ENCODE peak calls at places on chromosomes 13 and 19, in ten cellular contexts. I, H, X, R, W, F, Y, G, C and D are unnamed samples.

GRCh38 chr13:26011996-26012688 is 39.7 kb downstream of the SHISA2 start:
- DNase-seq in I (no peak), F (peak), W (no peak), C (peak), Y (peak), X (no peak), G (no peak), R (peak), H (peak), D (peak)

GRCh38 chr13:34152996-34153395 is 335.0 kb downstream of the RFC3 start:
- DNase-seq in F (no peak), C (no peak), X (no peak), Y (no peak), H (no peak), G (no peak), R (no peak), I (no peak), W (no peak), D (no peak)

GRCh38 chr19:5126498-5127223 is 157.7 kb downstream of the KDM4B start:
- DNase-seq in R (no peak), F (no peak), X (no peak), G (no peak), Y (no peak), C (no peak), I (no peak), W (no peak), H (peak), D (no peak)

GRCh38 chr13:28609936-28610335 is 49.0 kb upstream of the POMP start:
- DNase-seq in W (peak), G (no peak), Y (no peak), R (no peak), X (no peak), F (no peak), C (no peak), I (no peak), H (no peak), D (no peak)

GRCh38 chr13:44429311-44429710 is 55.7 kb downstream of the SERP2 start:
- DNase-seq in I (no peak), R (no peak), W (no peak), G (no peak), Y (no peak), H (no peak), F (no peak), X (no peak), C (no peak), D (no peak)

GRCh38 chr13:72221276-72221962 is 354.4 kb upstream of the DACH1 start:
- DNase-seq in F (no peak), R (peak), G (peak), H (no peak), Y (peak), I (peak), W (no peak), X (no peak), C (no peak), D (no peak)

GRCh38 chr13:106530907-106531520 is 4.4 kb downstream of the EFNB2 start:
- DNase-seq in I (no peak), R (no peak), Y (no peak), X (no peak), F (no peak), H (no peak), G (no peak), C (no peak), W (no peak), D (no peak)

GRCh38 chr13:76012091-76012721 is 376.1 kb downstream of the LMO7 start:
- DNase-seq in W (no peak), Y (no peak), F (no peak), H (no peak), X (no peak), R (no peak), G (no peak), C (no peak), I (no peak), D (no peak)

GRCh38 chr13:90386090-90386489 is 961.4 kb upstream of the MIR17HG start:
- DNase-seq in G (no peak), H (no peak), X (no peak), I (no peak), W (no peak), C (no peak), R (no peak), F (no peak), Y (no peak), D (no peak)

GRCh38 chr19:29162694-29163093 is 50.3 kb downstream of the UQCRFS1 start:
- DNase-seq in F (no peak), Y (no peak), X (no peak), W (no peak), G (no peak), H (no peak), I (no peak), C (no peak), R (no peak), D (no peak)

GRCh38 chr19:45781282-45782161 is 768 bp downstream of the DMPK start:
- DNase-seq in F (no peak), Y (no peak), C (no peak), X (no peak), R (peak), I (peak), W (peak), H (no peak), G (no peak), D (no peak)

GRCh38 chr13:104253063-104253680 is 1187.0 kb upstream of the SLC10A2 start:
- DNase-seq in X (no peak), F (no peak), R (no peak), I (no peak), H (no peak), Y (no peak), W (no peak), G (no peak), C (no peak), D (no peak)

GRCh38 chr13:73141292-73141771 is 82.5 kb downstream of the KLF5 start:
- DNase-seq in H (no peak), I (no peak), F (no peak), W (no peak), G (no peak), Y (no peak), C (no peak), X (no peak), R (no peak), D (no peak)